ENCODE peak calls at places on chromosomes 3 and 15, in ten cellular contexts. J is cardiac muscle cell; P is astrocyte; N is body of pancreas; V is adrenal gland; M is GM23338; B is CD8-positive, alpha-beta T cell; F is tibial artery; L is stomach; C is PC-9. W is an unnamed sample.
A peak's percentile ranks its signal among the peaks of the same experiment; 100 is the strongest.

GRCh38 chr3:42090973-42091731 is at the start of gene TRAK1:
- DNase-seq in P (peak; percentile 88), L (no peak), B (no peak), C (no peak), J (no peak), F (no peak), V (peak; percentile 53), N (no peak), M (peak; percentile 27), W (peak; percentile 49)

GRCh38 chr3:169812844-169813677 is at the start of the genes LRRC34 and LRRIQ4:
- DNase-seq in J (peak; percentile 46), N (peak; percentile 63), M (peak; percentile 97), B (peak; percentile 12), V (peak; percentile 57), F (peak; percentile 74), C (peak; percentile 57), P (peak; percentile 42), L (peak; percentile 69), W (peak; percentile 64)

GRCh38 chr3:155387571-155387970 is 94.1 kb upstream of the STRIT1 start:
- DNase-seq in B (no peak), F (no peak), M (no peak), V (no peak), C (no peak), N (no peak), J (no peak), P (peak; percentile 53), L (no peak), W (no peak)

GRCh38 chr3:41241800-41242571 is 42.7 kb downstream of the CTNNB1 start:
- DNase-seq in F (no peak), L (no peak), C (no peak), N (no peak), V (no peak), M (no peak), J (no peak), B (no peak), P (no peak), W (no peak)

GRCh38 chr3:17544632-17545031 is 197.8 kb downstream of the TBC1D5 start:
- DNase-seq in N (no peak), B (no peak), J (no peak), L (no peak), V (no peak), C (no peak), F (no peak), M (no peak), P (no peak), W (no peak)

GRCh38 chr3:193996205-193996604 is 139.7 kb upstream of the HES1 start:
- DNase-seq in C (no peak), B (no peak), M (no peak), J (peak; percentile 46), P (no peak), N (no peak), L (no peak), V (no peak), F (no peak), W (no peak)

GRCh38 chr3:42652611-42653302 is 740 bp upstream of the ZBTB47 start:
- DNase-seq in P (peak; percentile 74), F (peak; percentile 83), N (peak; percentile 77), B (no peak), M (no peak), C (peak; percentile 86), L (peak; percentile 81), V (peak; percentile 75), J (no peak), W (peak; percentile 53)

GRCh38 chr15:90465930-90466567 is 63.7 kb upstream of the CRTC3 start:
- DNase-seq in B (no peak), F (no peak), C (no peak), V (no peak), M (no peak), N (no peak), J (no peak), L (no peak), P (peak; percentile 65), W (no peak)

GRCh38 chr15:92898988-92899909 is 875 bp upstream of the CHD2 start:
- DNase-seq in M (peak; percentile 50), N (no peak), P (no peak), F (no peak), J (no peak), B (no peak), V (no peak), C (no peak), L (no peak), W (no peak)

DNA sequence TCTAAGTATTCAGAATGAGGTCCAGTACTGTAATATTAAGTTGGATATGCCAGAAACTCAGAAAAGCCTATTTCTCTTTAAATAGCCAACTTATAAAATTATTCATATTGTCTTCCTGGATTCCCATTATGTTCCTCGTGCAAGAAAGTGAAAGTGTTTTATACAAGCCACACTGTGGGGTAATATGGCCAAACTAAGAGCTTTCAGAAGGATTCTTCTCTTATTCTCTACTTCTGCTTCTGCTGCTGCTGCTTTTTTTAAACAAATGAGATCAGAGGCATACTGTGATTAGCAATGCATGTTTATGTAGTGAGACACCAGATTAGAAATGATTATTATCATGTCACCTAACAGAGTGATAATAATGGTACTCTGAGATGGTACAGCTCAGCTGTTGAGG is 1026.5 kb upstream of the CFAP20DC start:
- DNase-seq in C (no peak), J (no peak), M (no peak), B (no peak), V (no peak), P (peak; percentile 6), L (no peak), N (no peak), F (no peak), W (no peak)
- H3K4me3 ChIP-seq in C (no peak overlapping the region), J (no peak overlapping the region), M (no peak overlapping the region), B (no peak overlapping the region), V (no peak overlapping the region), P (no peak overlapping the region), L (no peak overlapping the region), N (no peak overlapping the region), F (peak overlapping the region; percentile 19), W (peak overlapping the region; percentile 29)

DNA sequence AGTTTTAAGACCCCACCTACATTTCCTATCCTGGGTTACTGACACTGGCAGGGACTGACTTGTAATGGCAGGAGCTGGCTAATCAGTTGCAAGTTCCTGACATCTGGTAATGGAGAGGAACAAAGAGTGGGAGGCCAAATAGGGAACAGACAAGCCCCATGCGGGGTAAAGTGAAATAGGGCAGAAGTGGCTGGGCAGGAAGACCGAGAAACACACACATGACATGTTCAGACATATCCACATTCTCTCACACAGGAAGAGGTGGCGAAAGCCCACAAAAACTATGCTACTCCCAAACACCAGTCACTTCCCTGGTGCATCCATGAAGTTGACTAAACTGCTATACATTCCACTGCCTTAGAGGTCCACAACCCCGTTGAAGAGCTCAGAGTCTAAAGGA is 394.1 kb upstream of the TBL1XR1 start:
- DNase-seq in M (no peak), V (peak; percentile 57), P (no peak), B (no peak), C (no peak), L (no peak), F (peak; percentile 52), J (no peak), N (no peak), W (no peak)
- H3K27ac ChIP-seq in M (no peak overlapping the region), V (peak overlapping the region; percentile 24), P (no peak overlapping the region), B (no peak overlapping the region), C (peak overlapping the region; percentile 83), L (no peak overlapping the region), F (peak overlapping the region; percentile 50), J (no peak overlapping the region), N (peak overlapping the region; percentile 76), W (peak overlapping the region; percentile 64)

DNA sequence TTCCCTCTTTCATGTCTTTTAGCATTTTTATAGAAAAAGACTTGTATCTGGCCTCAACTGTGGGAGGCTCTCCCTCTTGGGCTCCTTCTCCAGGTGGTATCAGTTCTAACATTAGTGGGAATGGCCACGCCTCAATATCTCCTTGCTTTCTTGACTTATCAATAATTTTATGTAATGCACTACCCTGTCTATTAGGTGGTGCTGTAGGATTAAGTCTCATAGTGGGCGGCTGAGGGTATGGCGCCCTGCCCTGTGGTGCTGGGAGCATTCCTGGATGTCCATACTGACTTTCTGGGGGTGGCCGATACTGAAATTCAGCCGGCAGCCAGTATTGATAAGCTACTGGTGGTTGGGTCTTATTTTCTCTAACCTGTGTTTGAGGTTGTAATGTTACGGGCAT is 8.7 kb upstream of the RPUSD3 start:
- DNase-seq in B (no peak), F (no peak), M (no peak), V (no peak), P (no peak), L (no peak), N (no peak), J (no peak), C (no peak), W (no peak)
- TF ChIP-seq CTCF in B (no peak), F (no peak), M (no peak), V (no peak), P (no peak), L (no peak), N (no peak), J (no peak), C (peak; percentile 17), W (no peak)

GRCh38 chr3:14392231-14392630 is 10.2 kb upstream of the SLC6A6 start:
- DNase-seq in L (no peak), N (no peak), V (no peak), B (no peak), P (no peak), J (no peak), F (no peak), M (peak; percentile 62), C (no peak), W (no peak)
- H3K4me3 ChIP-seq in L (no peak overlapping the region), N (no peak overlapping the region), V (no peak overlapping the region), B (no peak overlapping the region), P (no peak overlapping the region), J (no peak overlapping the region), F (no peak overlapping the region), M (no peak overlapping the region), C (no peak overlapping the region), W (no peak overlapping the region)

GRCh38 chr3:135238201-135238600 is 443.1 kb downstream of the EPHB1 start:
- DNase-seq in V (no peak), J (no peak), B (no peak), N (no peak), L (no peak), C (no peak), P (no peak), M (no peak), F (no peak), W (no peak)
- H3K27ac ChIP-seq in V (no peak overlapping the region), J (no peak overlapping the region), B (no peak overlapping the region), N (no peak overlapping the region), L (no peak overlapping the region), C (no peak overlapping the region), P (no peak overlapping the region), M (no peak overlapping the region), F (no peak overlapping the region), W (no peak overlapping the region)

GRCh38 chr3:38131621-38132369 is 5.1 kb downstream of the ACAA1 start:
- DNase-seq in B (no peak), V (peak; percentile 13), M (peak; percentile 90), J (peak; percentile 59), F (peak; percentile 19), L (peak; percentile 25), C (no peak), N (peak; percentile 14), P (no peak), W (no peak)
- TF ChIP-seq CTCF in B (no peak), V (peak; percentile 15), M (peak; percentile 80), J (peak; percentile 68), F (no peak), L (no peak), C (no peak), N (no peak), P (peak; percentile 38), W (peak; percentile 16)